ENCODE peak calls at places on chromosomes 11 and 22, in five cellular contexts. G is stimulated activated CD8-positive, alpha-beta memory T cell treated with anti-CD3 and anti-CD28 coated beads, Interleukin-15, amount 100 ng/mL, for 4 hours; F is head of caudate nucleus; A is activated T-helper 1 cell treated with Interleukin-2 at 50 U/mL for 16 hours; X is CD4-positive, CD25-positive, alpha-beta regulatory T cell. W is an unnamed sample.

GRCh38 chr22:37111156-37111717 is 1.7 kb upstream of the TMPRSS6 start:
- DNase-seq in G (no peak), F (no peak), A (no peak), X (no peak), W (no peak)

GRCh38 chr11:433641-434040 is 8.2 kb downstream of the ANO9 start:
- DNase-seq in G (no peak), F (no peak), A (no peak), X (no peak), W (no peak)

GRCh38 chr11:70885721-70886305 is 366.6 kb downstream of the SHANK2 start:
- DNase-seq in G (no peak), F (no peak), A (no peak), X (no peak), W (no peak)

GRCh38 chr22:37647928-37648327 is 8.5 kb downstream of the SH3BP1 start:
- DNase-seq in G (no peak), F (no peak), A (no peak), X (no peak), W (peak)

GRCh38 chr11:97614571-97614970 is 1224.8 kb downstream of the JRKL start:
- DNase-seq in G (no peak), F (no peak), A (no peak), X (no peak), W (no peak)

GRCh38 chr11:126415128-126415527 is 59.6 kb downstream of the ST3GAL4 start:
- DNase-seq in G (no peak), F (peak), A (no peak), X (no peak), W (no peak)

GRCh38 chr11:117881217-117881616 is 4.8 kb upstream of the FXYD6 start:
- DNase-seq in G (no peak), F (no peak), A (no peak), X (no peak), W (no peak)

GRCh38 chr11:69801513-69802335 is 17.5 kb downstream of the FGF3 start:
- DNase-seq in G (no peak), F (no peak), A (no peak), X (peak), W (no peak)

GRCh38 chr11:37449146-37449545 is 851.1 kb upstream of the RAG2 start:
- DNase-seq in G (no peak), F (no peak), A (no peak), X (no peak), W (peak)

GRCh38 chr11:60064115-60064514 is 7.7 kb downstream of the MS4A3 start:
- DNase-seq in G (no peak), F (no peak), A (no peak), X (no peak), W (no peak)

GRCh38 chr11:95339554-95339953 is 108.6 kb upstream of the SESN3 start:
- DNase-seq in G (no peak), F (no peak), A (no peak), X (no peak), W (no peak)

W was measured in retinal pigment epithelial cell.